ENCODE peak calls at places on chromosomes 16 and 17, in six cellular contexts. C, B, F, E, V and H are unnamed samples.

GRCh38 chr16:23694707-23695373 is 16.2 kb downstream of the PLK1 start:
- DNase-seq in C (peak), B (no peak), F (no peak), E (peak), V (peak), H (no peak)

GRCh38 chr16:70460737-70461261 is 6.4 kb downstream of the FCSK start:
- DNase-seq in C (no peak), B (no peak), F (no peak), E (peak), V (peak), H (no peak)

GRCh38 chr17:31532161-31532515 is 140.7 kb downstream of the RAB11FIP4 start:
- DNase-seq in C (no peak), B (no peak), F (no peak), E (no peak), V (no peak), H (no peak)

GRCh38 chr16:89696598-89697128 is 4.8 kb downstream of the SPATA2L start:
- DNase-seq in C (no peak), B (no peak), F (peak), E (no peak), V (no peak), H (peak)

GRCh38 chr16:15533386-15533785 is 99.0 kb downstream of the BMERB1 start:
- DNase-seq in C (no peak), B (no peak), F (no peak), E (no peak), V (no peak), H (no peak)

GRCh38 chr17:40469805-40470675 is 26.8 kb downstream of the IGFBP4 start:
- DNase-seq in C (no peak), B (no peak), F (no peak), E (no peak), V (no peak), H (no peak)

GRCh38 chr17:40541060-40541872 is 24.0 kb downstream of the CCR7 start:
- DNase-seq in C (no peak), B (no peak), F (no peak), E (no peak), V (no peak), H (no peak)

GRCh38 chr17:63399856-63400255 is 46.2 kb downstream of the CYB561 start:
- DNase-seq in C (peak), B (no peak), F (no peak), E (peak), V (peak), H (no peak)

GRCh38 chr17:48307814-48308411 is 122.1 kb downstream of the SKAP1 start:
- DNase-seq in C (peak), B (no peak), F (peak), E (peak), V (peak), H (peak)

GRCh38 chr16:68079616-68080344 is 5.4 kb upstream of the NFATC3 start:
- DNase-seq in C (no peak), B (peak), F (peak), E (peak), V (peak), H (peak)

GRCh38 chr16:89395150-89396142 is 94.9 kb downstream of the ANKRD11 start:
- DNase-seq in C (peak), B (peak), F (no peak), E (peak), V (peak), H (no peak)

GRCh38 chr16:46650224-46650623 is 29.0 kb upstream of the SHCBP1 start:
- DNase-seq in C (peak), B (no peak), F (no peak), E (peak), V (peak), H (no peak)

GRCh38 chr17:46978489-46979022 is 497 bp downstream of the RPRML start:
- DNase-seq in C (no peak), B (no peak), F (peak), E (no peak), V (peak), H (peak)

GRCh38 chr17:78889525-78889924 is 13.5 kb downstream of the CEP295NL start:
- DNase-seq in C (no peak), B (no peak), F (peak), E (no peak), V (no peak), H (peak)

GRCh38 chr16:67428146-67428731 is 2.7 kb upstream of the HSD11B2 start:
- DNase-seq in C (peak), B (peak), F (peak), E (peak), V (peak), H (peak)

GRCh38 chr16:70703041-70703834 is 17.4 kb upstream of the MTSS2 start:
- DNase-seq in C (peak), B (no peak), F (no peak), E (peak), V (peak), H (no peak)

GRCh38 chr17:45782889-45783592 is 1.1 kb upstream of the CRHR1 start:
- DNase-seq in C (no peak), B (peak), F (peak), E (no peak), V (peak), H (peak)

GRCh38 chr16:12504312-12504711 is 299.4 kb downstream of the CPPED1 start:
- DNase-seq in C (no peak), B (no peak), F (no peak), E (no peak), V (no peak), H (no peak)

GRCh38 chr16:74740795-74741304 is 33.8 kb downstream of the FA2H start:
- DNase-seq in C (no peak), B (peak), F (no peak), E (no peak), V (no peak), H (no peak)

GRCh38 chr16:49482690-49483089 is 109.1 kb downstream of the C16orf78 start:
- DNase-seq in C (no peak), B (no peak), F (no peak), E (no peak), V (no peak), H (no peak)